ENCODE peak calls at places on chromosomes 5 and 9, in six cellular contexts. One of them, this sample, is unnamed.

GRCh38 chr9:78879324-78880100 is 582.6 kb downstream of the PSAT1 start:
- DNase-seq in neuronal stem cell: no peak
- DNase-seq in natural killer cell: no peak
- DNase-seq in stimulated activated naive CD4-positive, alpha-beta T cell: no peak
- DNase-seq in activated CD4-positive, alpha-beta T cell treated with anti-CD3 and anti-CD28 coated beads, Interleukin-2, amount 50 U/mL, for 1 hour: no peak
- DNase-seq in NCI-H1694 treated with DMSO at 0.1 percent for 48 hours: no peak
- DNase-seq in this sample: no peak

GRCh38 chr5:33806736-33807442 is 84.9 kb downstream of the ADAMTS12 start:
- DNase-seq in stimulated activated naive CD4-positive, alpha-beta T cell: no peak
- DNase-seq in neuronal stem cell: no peak
- DNase-seq in NCI-H1694 treated with DMSO at 0.1 percent for 48 hours: no peak
- DNase-seq in activated CD4-positive, alpha-beta T cell treated with anti-CD3 and anti-CD28 coated beads, Interleukin-2, amount 50 U/mL, for 1 hour: no peak
- DNase-seq in natural killer cell: no peak
- DNase-seq in this sample: no peak

GRCh38 chr9:33024126-33024965 is 727 bp upstream of the DNAJA1 start:
- DNase-seq in NCI-H1694 treated with DMSO at 0.1 percent for 48 hours: no peak
- DNase-seq in neuronal stem cell: no peak
- DNase-seq in natural killer cell: no peak
- DNase-seq in activated CD4-positive, alpha-beta T cell treated with anti-CD3 and anti-CD28 coated beads, Interleukin-2, amount 50 U/mL, for 1 hour: no peak
- DNase-seq in stimulated activated naive CD4-positive, alpha-beta T cell: no peak
- DNase-seq in this sample: peak

GRCh38 chr9:113673726-113674125 is 202.4 kb upstream of the ZNF618 start:
- DNase-seq in NCI-H1694 treated with DMSO at 0.1 percent for 48 hours: no peak
- DNase-seq in natural killer cell: no peak
- DNase-seq in activated CD4-positive, alpha-beta T cell treated with anti-CD3 and anti-CD28 coated beads, Interleukin-2, amount 50 U/mL, for 1 hour: no peak
- DNase-seq in neuronal stem cell: no peak
- DNase-seq in stimulated activated naive CD4-positive, alpha-beta T cell: no peak
- DNase-seq in this sample: no peak

GRCh38 chr5:96601811-96602244 is 60.3 kb upstream of the CAST start:
- DNase-seq in stimulated activated naive CD4-positive, alpha-beta T cell: no peak
- DNase-seq in neuronal stem cell: peak
- DNase-seq in NCI-H1694 treated with DMSO at 0.1 percent for 48 hours: peak
- DNase-seq in activated CD4-positive, alpha-beta T cell treated with anti-CD3 and anti-CD28 coated beads, Interleukin-2, amount 50 U/mL, for 1 hour: peak
- DNase-seq in natural killer cell: no peak
- DNase-seq in this sample: peak

GRCh38 chr5:179805529-179806249 is 977 bp downstream of the MGAT4B start:
- DNase-seq in neuronal stem cell: no peak
- DNase-seq in NCI-H1694 treated with DMSO at 0.1 percent for 48 hours: no peak
- DNase-seq in activated CD4-positive, alpha-beta T cell treated with anti-CD3 and anti-CD28 coated beads, Interleukin-2, amount 50 U/mL, for 1 hour: no peak
- DNase-seq in natural killer cell: peak
- DNase-seq in stimulated activated naive CD4-positive, alpha-beta T cell: no peak
- DNase-seq in this sample: peak

GRCh38 chr5:151480384-151480783 is 33.0 kb downstream of the SLC36A1 start:
- DNase-seq in NCI-H1694 treated with DMSO at 0.1 percent for 48 hours: peak
- DNase-seq in natural killer cell: no peak
- DNase-seq in activated CD4-positive, alpha-beta T cell treated with anti-CD3 and anti-CD28 coated beads, Interleukin-2, amount 50 U/mL, for 1 hour: no peak
- DNase-seq in neuronal stem cell: no peak
- DNase-seq in stimulated activated naive CD4-positive, alpha-beta T cell: no peak
- DNase-seq in this sample: no peak

GRCh38 chr5:27217160-27217956 is 179.0 kb upstream of the CDH9 start:
- DNase-seq in NCI-H1694 treated with DMSO at 0.1 percent for 48 hours: no peak
- DNase-seq in activated CD4-positive, alpha-beta T cell treated with anti-CD3 and anti-CD28 coated beads, Interleukin-2, amount 50 U/mL, for 1 hour: no peak
- DNase-seq in neuronal stem cell: no peak
- DNase-seq in natural killer cell: no peak
- DNase-seq in stimulated activated naive CD4-positive, alpha-beta T cell: no peak
- DNase-seq in this sample: no peak

GRCh38 chr9:28212979-28213378 is 639.7 kb upstream of the C9orf72 start:
- DNase-seq in neuronal stem cell: no peak
- DNase-seq in activated CD4-positive, alpha-beta T cell treated with anti-CD3 and anti-CD28 coated beads, Interleukin-2, amount 50 U/mL, for 1 hour: no peak
- DNase-seq in natural killer cell: no peak
- DNase-seq in NCI-H1694 treated with DMSO at 0.1 percent for 48 hours: no peak
- DNase-seq in stimulated activated naive CD4-positive, alpha-beta T cell: no peak
- DNase-seq in this sample: no peak

GRCh38 chr5:5699062-5699461 is 276.6 kb downstream of the ICE1 start:
- DNase-seq in natural killer cell: no peak
- DNase-seq in NCI-H1694 treated with DMSO at 0.1 percent for 48 hours: no peak
- DNase-seq in neuronal stem cell: no peak
- DNase-seq in activated CD4-positive, alpha-beta T cell treated with anti-CD3 and anti-CD28 coated beads, Interleukin-2, amount 50 U/mL, for 1 hour: no peak
- DNase-seq in stimulated activated naive CD4-positive, alpha-beta T cell: no peak
- DNase-seq in this sample: no peak

GRCh38 chr5:91556-92263 is at the start of gene PLEKHG4B:
- DNase-seq in neuronal stem cell: peak
- DNase-seq in NCI-H1694 treated with DMSO at 0.1 percent for 48 hours: peak
- DNase-seq in natural killer cell: no peak
- DNase-seq in stimulated activated naive CD4-positive, alpha-beta T cell: no peak
- DNase-seq in activated CD4-positive, alpha-beta T cell treated with anti-CD3 and anti-CD28 coated beads, Interleukin-2, amount 50 U/mL, for 1 hour: no peak
- DNase-seq in this sample: no peak

GRCh38 chr9:69535911-69536310 is 136.3 kb downstream of the APBA1 start:
- DNase-seq in activated CD4-positive, alpha-beta T cell treated with anti-CD3 and anti-CD28 coated beads, Interleukin-2, amount 50 U/mL, for 1 hour: no peak
- DNase-seq in neuronal stem cell: no peak
- DNase-seq in stimulated activated naive CD4-positive, alpha-beta T cell: no peak
- DNase-seq in NCI-H1694 treated with DMSO at 0.1 percent for 48 hours: no peak
- DNase-seq in natural killer cell: no peak
- DNase-seq in this sample: no peak

GRCh38 chr9:93091453-93092081 is 4.5 kb upstream of the CARD19 start:
- DNase-seq in natural killer cell: no peak
- DNase-seq in activated CD4-positive, alpha-beta T cell treated with anti-CD3 and anti-CD28 coated beads, Interleukin-2, amount 50 U/mL, for 1 hour: no peak
- DNase-seq in NCI-H1694 treated with DMSO at 0.1 percent for 48 hours: no peak
- DNase-seq in neuronal stem cell: no peak
- DNase-seq in stimulated activated naive CD4-positive, alpha-beta T cell: no peak
- DNase-seq in this sample: peak

GRCh38 chr5:43042626-43043399 is 2.7 kb upstream of the ANXA2R start:
- DNase-seq in stimulated activated naive CD4-positive, alpha-beta T cell: peak
- DNase-seq in natural killer cell: peak
- DNase-seq in neuronal stem cell: peak
- DNase-seq in NCI-H1694 treated with DMSO at 0.1 percent for 48 hours: peak
- DNase-seq in activated CD4-positive, alpha-beta T cell treated with anti-CD3 and anti-CD28 coated beads, Interleukin-2, amount 50 U/mL, for 1 hour: peak
- DNase-seq in this sample: peak

GRCh38 chr9:98121096-98121495 is 2.1 kb upstream of the TRIM14 start:
- DNase-seq in stimulated activated naive CD4-positive, alpha-beta T cell: no peak
- DNase-seq in natural killer cell: no peak
- DNase-seq in NCI-H1694 treated with DMSO at 0.1 percent for 48 hours: no peak
- DNase-seq in neuronal stem cell: no peak
- DNase-seq in activated CD4-positive, alpha-beta T cell treated with anti-CD3 and anti-CD28 coated beads, Interleukin-2, amount 50 U/mL, for 1 hour: no peak
- DNase-seq in this sample: peak

This sample was measured in colonic mucosa.